ENCODE peak calls at places on chromosomes 11 and 22, in four cellular contexts. J is mammary epithelial cell, S is HCT116, V is neural progenitor cell. N is an unnamed sample.

GRCh38 chr22:32650553-32651345 is 150.8 kb upstream of the TIMP3 start:
- DNase-seq in V (no peak), J (no peak), S (no peak), N (no peak)

GRCh38 chr11:6129011-6129410 is 21.5 kb downstream of the OR56B4 start:
- DNase-seq in J (no peak), S (no peak), V (no peak), N (no peak)

GRCh38 chr22:27475548-27475897 is 326.0 kb downstream of the MN1 start:
- DNase-seq in V (no peak), J (no peak), S (no peak), N (no peak)

GRCh38 chr11:32704261-32704660 is 90.2 kb downstream of the CCDC73 start:
- DNase-seq in S (no peak), V (no peak), J (no peak), N (no peak)

GRCh38 chr11:134413334-134414035 is 1.4 kb upstream of the B3GAT1 start:
- DNase-seq in J (no peak), S (no peak), V (peak; percentile 62), N (peak; percentile 62)

GRCh38 chr22:21611210-21611977 is 18.4 kb downstream of the YDJC start:
- DNase-seq in S (no peak), J (no peak), V (no peak), N (no peak)

GRCh38 chr22:40257979-40258378 is 80.3 kb downstream of the TNRC6B start:
- DNase-seq in J (no peak), V (no peak), S (no peak), N (no peak)

GRCh38 chr11:111269146-111269868 is 23.8 kb downstream of the POU2AF2 start:
- DNase-seq in V (peak; percentile 50), S (no peak), J (no peak), N (no peak)

GRCh38 chr22:45994516-45995404 is 17.8 kb upstream of the WNT7B start:
- DNase-seq in V (peak; percentile 77), J (peak; percentile 40), S (no peak), N (peak; percentile 82)
- H3K4me1 ChIP-seq in V (peaks cover 6% of the 10 kb centered on the region), J (peaks cover 9% of the 10 kb centered on the region), S (no peaks in the 10 kb centered on the region), N (no peaks in the 10 kb centered on the region)

GRCh38 chr11:76321340-76321739 is 59.6 kb downstream of the THAP12 start:
- DNase-seq in S (no peak), V (no peak), J (no peak), N (peak; percentile 32)

GRCh38 chr11:76323804-76324203 is 57.1 kb downstream of the THAP12 start:
- DNase-seq in J (no peak), V (no peak), S (no peak), N (no peak)

GRCh38 chr11:76320929-76321328 is 60.0 kb downstream of the THAP12 start:
- DNase-seq in J (no peak), S (no peak), V (no peak), N (no peak)

GRCh38 chr11:76321820-76322524 is 59.0 kb downstream of the THAP12 start:
- DNase-seq in V (peak; percentile 44), J (no peak), S (no peak), N (peak; percentile 36)

GRCh38 chr11:76322593-76323341 is 58.2 kb downstream of the THAP12 start:
- DNase-seq in S (no peak), J (no peak), V (no peak), N (no peak)
- H3K4me3 ChIP-seq in S (no peak overlapping the region), J (no peak overlapping the region), V (peak overlapping the region; percentile 58), N (peak overlapping the region; percentile 71)

GRCh38 chr11:68761801-68762200 is 10.5 kb upstream of the TESMIN start:
- DNase-seq in V (no peak), S (no peak), J (no peak), N (no peak)
- TF ChIP-seq EZH2 in V (no peak), S (no peak), J (no peak), N (no peak)

GRCh38 chr11:120196857-120197253 is 14.0 kb upstream of the OAF start:
- DNase-seq in J (no peak), S (no peak), V (no peak), N (no peak)

GRCh38 chr11:120198403-120198786 is 12.4 kb upstream of the OAF start:
- DNase-seq in S (no peak), V (no peak), J (no peak), N (no peak)

GRCh38 chr11:120197254-120197891 is 13.5 kb upstream of the OAF start:
- DNase-seq in J (no peak), S (no peak), V (no peak), N (peak; percentile 55)

GRCh38 chr11:120198787-120199469 is 11.9 kb upstream of the OAF start:
- DNase-seq in S (no peak), J (no peak), V (no peak), N (no peak)

DNA sequence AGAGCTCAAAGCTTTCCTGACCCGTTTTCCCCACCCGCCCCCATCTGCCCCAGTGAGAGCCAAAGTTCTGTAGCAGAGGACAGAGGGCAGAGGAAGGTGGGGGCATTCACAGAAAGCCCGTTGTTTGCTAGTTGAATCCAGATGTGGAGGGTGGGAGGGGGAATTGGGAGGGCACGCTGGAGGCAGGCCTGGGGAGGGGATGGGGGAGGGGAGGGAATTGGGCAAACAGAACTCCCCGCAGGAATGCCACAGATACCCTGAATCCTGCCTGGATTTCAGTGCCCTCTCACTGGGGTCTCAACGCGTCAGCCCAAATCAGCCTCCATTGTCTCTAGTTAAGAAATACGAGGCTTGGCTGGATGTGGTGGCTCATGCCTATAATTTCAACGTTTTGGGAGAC is 12.9 kb upstream of the OAF start:
- DNase-seq in V (peak; percentile 41), S (no peak), J (no peak), N (peak; percentile 46)
- H3K4me1 ChIP-seq in V (peaks cover 28% of the 10 kb centered on the region), S (peaks cover 12% of the 10 kb centered on the region), J (no peaks in the 10 kb centered on the region), N (peaks cover 32% of the 10 kb centered on the region)

DNA sequence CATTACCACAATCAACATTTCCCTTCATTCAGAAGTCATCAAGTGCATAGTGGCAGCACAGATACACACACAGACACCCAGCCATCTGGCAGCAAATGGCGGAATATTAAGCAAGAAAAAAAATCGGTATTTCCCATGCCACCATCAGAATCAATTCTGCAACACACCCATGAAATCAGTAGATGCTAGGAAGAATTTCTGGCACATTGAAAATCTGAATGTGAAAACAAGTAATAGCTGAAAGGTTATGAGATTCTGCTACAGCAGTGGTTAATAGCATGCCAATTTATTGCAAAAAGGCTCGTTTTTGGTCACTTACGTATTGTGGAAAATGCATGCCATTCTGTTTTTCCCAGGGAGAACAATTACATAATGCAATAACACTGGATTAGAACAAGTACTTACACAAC is 91.1 kb downstream of the PICALM start:
- DNase-seq in J (no peak), V (no peak), S (no peak), N (no peak)
- H3K4me3 ChIP-seq in J (no peak overlapping the region), V (no peak overlapping the region), S (no peak overlapping the region), N (no peak overlapping the region)

DNA sequence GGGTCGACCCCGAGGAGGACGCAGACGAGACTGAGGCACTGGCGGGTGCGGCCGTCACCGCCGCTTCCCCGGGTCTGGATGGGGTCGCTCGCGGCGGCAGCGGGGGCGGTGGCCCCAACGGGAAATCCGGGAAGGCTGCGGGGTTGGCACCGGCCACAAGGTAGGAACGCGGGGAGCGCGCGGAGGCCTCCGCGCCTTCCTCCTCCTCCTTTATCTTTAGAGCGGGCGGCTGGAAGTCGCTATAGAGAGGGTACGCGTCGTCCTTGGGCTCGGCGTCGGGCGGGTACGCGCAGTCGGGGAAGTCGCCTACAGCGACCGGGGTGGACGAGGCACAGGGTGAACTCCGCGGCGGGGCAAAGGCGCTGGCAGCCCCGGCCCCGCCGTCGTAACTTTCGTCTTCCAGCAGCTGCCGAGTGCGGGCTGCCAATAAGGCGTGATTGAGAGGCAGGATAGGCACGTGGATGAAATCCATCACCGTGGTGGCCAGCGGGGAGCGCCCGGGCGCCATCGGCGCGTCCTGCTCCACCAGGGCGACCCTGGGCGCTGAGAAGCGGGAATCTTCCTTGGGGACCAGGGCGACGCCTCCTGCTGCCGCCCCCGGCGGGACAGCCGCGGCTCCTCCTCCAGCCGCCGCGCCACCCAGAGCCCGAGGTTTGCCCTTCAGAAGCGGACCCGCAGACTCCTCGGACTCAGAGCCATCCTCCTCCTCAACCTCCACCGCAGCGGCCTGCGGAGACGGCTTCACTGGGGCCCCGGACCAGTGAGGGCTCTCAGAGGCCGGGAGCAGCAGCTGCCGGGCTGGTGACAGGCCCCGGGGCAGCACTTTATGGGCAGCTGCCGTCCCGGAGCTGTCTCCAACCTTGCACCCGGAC is 1.7 kb downstream of the PGR start:
- DNase-seq in S (no peak), V (peak; percentile 58), J (no peak), N (peak; percentile 60)
- TF ChIP-seq EZH2 in S (no peak), V (peak; percentile 92), J (peak; percentile 35), N (peak; percentile 79)

GRCh38 chr11:932435-932834 is 6.8 kb downstream of the AP2A2 start:
- DNase-seq in S (no peak), V (no peak), J (no peak), N (no peak)

GRCh38 chr11:927871-928270 is 2.2 kb downstream of the AP2A2 start:
- DNase-seq in S (no peak), V (no peak), J (no peak), N (no peak)

GRCh38 chr11:931385-931784 is 5.7 kb downstream of the AP2A2 start:
- DNase-seq in J (no peak), V (no peak), S (no peak), N (no peak)

GRCh38 chr11:926341-926916 is 759 bp downstream of the AP2A2 start:
- DNase-seq in J (peak; percentile 66), V (peak; percentile 24), S (peak; percentile 10), N (no peak)

GRCh38 chr11:929405-929804 is 3.7 kb downstream of the AP2A2 start:
- DNase-seq in S (no peak), V (no peak), J (no peak), N (no peak)
- H3K4me1 ChIP-seq in S (peaks cover 11% of the 10 kb centered on the region), V (peaks cover 13% of the 10 kb centered on the region), J (peaks cover 6% of the 10 kb centered on the region), N (peaks cover 37% of the 10 kb centered on the region)

GRCh38 chr11:114062272-114062671 is 2.8 kb downstream of the ZBTB16 start:
- DNase-seq in J (no peak), V (no peak), S (no peak), N (no peak)
- H3K4me3 ChIP-seq in J (no peak overlapping the region), V (no peak overlapping the region), S (no peak overlapping the region), N (no peak overlapping the region)

DNA sequence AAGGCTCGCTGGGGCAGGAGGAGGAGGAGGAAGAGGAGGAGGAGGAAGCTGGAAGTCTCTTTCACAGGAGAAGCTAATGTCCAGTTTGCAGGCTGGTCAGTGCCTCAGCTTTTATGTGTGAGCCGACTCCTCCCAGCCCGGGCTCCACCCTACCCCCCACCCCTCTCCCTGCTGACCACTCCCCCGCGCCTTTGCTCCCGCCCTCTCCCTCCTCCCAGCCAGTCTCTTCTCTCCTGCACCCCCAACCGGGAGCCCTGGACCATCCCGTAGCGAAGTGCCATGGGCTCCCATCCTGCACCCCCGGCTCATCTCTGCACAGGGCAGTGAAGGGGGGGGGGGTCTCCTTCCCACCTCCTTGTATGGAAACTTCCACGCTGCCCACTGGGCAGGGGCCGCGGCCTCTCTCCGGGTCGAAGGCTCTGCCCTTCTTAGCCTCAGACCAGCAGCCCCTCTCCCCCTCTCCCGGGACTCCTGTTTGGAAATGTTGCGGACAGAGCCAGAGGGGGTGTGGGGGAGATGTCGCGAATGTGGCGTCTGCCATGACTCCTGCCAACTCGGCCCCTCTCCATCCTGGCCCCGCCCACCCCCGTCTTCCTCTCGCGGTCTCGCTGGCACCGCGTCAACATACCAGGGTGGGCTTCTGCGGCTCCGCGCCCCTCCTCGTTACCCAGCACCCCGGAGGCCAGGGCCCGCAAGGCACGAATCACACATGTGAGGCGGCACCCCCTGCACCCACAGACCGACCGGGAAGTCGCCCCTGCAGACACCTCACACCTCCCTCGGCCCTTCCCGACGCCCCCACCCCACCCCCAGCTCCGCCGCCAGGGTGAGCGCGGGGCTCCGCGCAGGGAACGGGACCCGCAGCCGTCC is 1.8 kb downstream of the IGF2 start:
- DNase-seq in S (peak; percentile 36), V (peak; percentile 92), J (peak; percentile 20), N (peak; percentile 82)
- TF ChIP-seq EZH2 in S (no peak), V (no peak), J (peak; percentile 70), N (peak; percentile 42)

GRCh38 chr11:2922635-2923034 is 6.6 kb downstream of the PHLDA2 start:
- DNase-seq in V (no peak), J (no peak), S (no peak), N (no peak)
- H3K4me1 ChIP-seq in V (no peaks in the 10 kb centered on the region), J (peaks cover 19% of the 10 kb centered on the region), S (peaks cover 35% of the 10 kb centered on the region), N (no peaks in the 10 kb centered on the region)